ENCODE peak calls at places on chromosomes 13 and 19, in six cellular contexts. One of them, this sample, is unnamed.

GRCh38 chr19:7607212-7607873 is 11.7 kb downstream of the CAMSAP3 start:
- DNase-seq in heart right ventricle: no peak
- DNase-seq in effector memory CD8-positive, alpha-beta T cell: no peak
- DNase-seq in ascending aorta: no peak
- DNase-seq in activated effector memory CD4-positive, alpha-beta T cell treated with anti-CD3 and anti-CD28 coated beads, Interleukin-2, amount 50 U/mL, for 16 hours: no peak
- DNase-seq in activated CD4-positive, alpha-beta T cell treated with anti-CD3 and anti-CD28 coated beads, Interleukin-2, amount 50 U/mL, for 48 hours: no peak
- DNase-seq in this sample: no peak

GRCh38 chr13:78595819-78596700 is 7.3 kb downstream of the POU4F1 start:
- DNase-seq in ascending aorta: no peak
- DNase-seq in activated effector memory CD4-positive, alpha-beta T cell treated with anti-CD3 and anti-CD28 coated beads, Interleukin-2, amount 50 U/mL, for 16 hours: no peak
- DNase-seq in effector memory CD8-positive, alpha-beta T cell: no peak
- DNase-seq in heart right ventricle: no peak
- DNase-seq in activated CD4-positive, alpha-beta T cell treated with anti-CD3 and anti-CD28 coated beads, Interleukin-2, amount 50 U/mL, for 48 hours: no peak
- DNase-seq in this sample: peak; percentile 61

GRCh38 chr13:107028751-107029150 is 460.8 kb upstream of the ARGLU1 start:
- DNase-seq in heart right ventricle: no peak
- DNase-seq in ascending aorta: no peak
- DNase-seq in activated effector memory CD4-positive, alpha-beta T cell treated with anti-CD3 and anti-CD28 coated beads, Interleukin-2, amount 50 U/mL, for 16 hours: no peak
- DNase-seq in effector memory CD8-positive, alpha-beta T cell: no peak
- DNase-seq in activated CD4-positive, alpha-beta T cell treated with anti-CD3 and anti-CD28 coated beads, Interleukin-2, amount 50 U/mL, for 48 hours: no peak
- DNase-seq in this sample: no peak

GRCh38 chr19:16801599-16801998 is 27.6 kb upstream of the SIN3B start:
- DNase-seq in ascending aorta: no peak
- DNase-seq in activated CD4-positive, alpha-beta T cell treated with anti-CD3 and anti-CD28 coated beads, Interleukin-2, amount 50 U/mL, for 48 hours: no peak
- DNase-seq in heart right ventricle: no peak
- DNase-seq in effector memory CD8-positive, alpha-beta T cell: no peak
- DNase-seq in activated effector memory CD4-positive, alpha-beta T cell treated with anti-CD3 and anti-CD28 coated beads, Interleukin-2, amount 50 U/mL, for 16 hours: no peak
- DNase-seq in this sample: no peak

GRCh38 chr19:12331211-12331941 is 2.1 kb downstream of the ZNF563 start:
- DNase-seq in effector memory CD8-positive, alpha-beta T cell: no peak
- DNase-seq in activated effector memory CD4-positive, alpha-beta T cell treated with anti-CD3 and anti-CD28 coated beads, Interleukin-2, amount 50 U/mL, for 16 hours: peak; percentile 89
- DNase-seq in heart right ventricle: peak; percentile 20
- DNase-seq in activated CD4-positive, alpha-beta T cell treated with anti-CD3 and anti-CD28 coated beads, Interleukin-2, amount 50 U/mL, for 48 hours: peak; percentile 89
- DNase-seq in ascending aorta: no peak
- DNase-seq in this sample: peak; percentile 85

GRCh38 chr19:47786566-47786965 is 8.1 kb downstream of the SELENOW start:
- DNase-seq in heart right ventricle: no peak
- DNase-seq in effector memory CD8-positive, alpha-beta T cell: no peak
- DNase-seq in ascending aorta: no peak
- DNase-seq in activated CD4-positive, alpha-beta T cell treated with anti-CD3 and anti-CD28 coated beads, Interleukin-2, amount 50 U/mL, for 48 hours: no peak
- DNase-seq in activated effector memory CD4-positive, alpha-beta T cell treated with anti-CD3 and anti-CD28 coated beads, Interleukin-2, amount 50 U/mL, for 16 hours: no peak
- DNase-seq in this sample: no peak

GRCh38 chr19:12841094-12841493 is 2.8 kb downstream of the MAST1 start:
- DNase-seq in activated effector memory CD4-positive, alpha-beta T cell treated with anti-CD3 and anti-CD28 coated beads, Interleukin-2, amount 50 U/mL, for 16 hours: peak; percentile 64
- DNase-seq in heart right ventricle: no peak
- DNase-seq in ascending aorta: no peak
- DNase-seq in effector memory CD8-positive, alpha-beta T cell: no peak
- DNase-seq in activated CD4-positive, alpha-beta T cell treated with anti-CD3 and anti-CD28 coated beads, Interleukin-2, amount 50 U/mL, for 48 hours: peak; percentile 38
- DNase-seq in this sample: no peak

GRCh38 chr19:19528721-19529490 is at the start of gene YJEFN3:
- DNase-seq in ascending aorta: no peak
- DNase-seq in heart right ventricle: no peak
- DNase-seq in activated CD4-positive, alpha-beta T cell treated with anti-CD3 and anti-CD28 coated beads, Interleukin-2, amount 50 U/mL, for 48 hours: no peak
- DNase-seq in activated effector memory CD4-positive, alpha-beta T cell treated with anti-CD3 and anti-CD28 coated beads, Interleukin-2, amount 50 U/mL, for 16 hours: no peak
- DNase-seq in effector memory CD8-positive, alpha-beta T cell: no peak
- DNase-seq in this sample: no peak

GRCh38 chr19:10936661-10937084 is 8.1 kb downstream of the TIMM29 start:
- DNase-seq in activated CD4-positive, alpha-beta T cell treated with anti-CD3 and anti-CD28 coated beads, Interleukin-2, amount 50 U/mL, for 48 hours: peak; percentile 33
- DNase-seq in heart right ventricle: peak; percentile 61
- DNase-seq in effector memory CD8-positive, alpha-beta T cell: peak; percentile 53
- DNase-seq in ascending aorta: no peak
- DNase-seq in activated effector memory CD4-positive, alpha-beta T cell treated with anti-CD3 and anti-CD28 coated beads, Interleukin-2, amount 50 U/mL, for 16 hours: no peak
- DNase-seq in this sample: peak; percentile 68

GRCh38 chr19:58305932-58306323 is 751 bp downstream of the ERVK3-1 start:
- DNase-seq in ascending aorta: no peak
- DNase-seq in heart right ventricle: no peak
- DNase-seq in effector memory CD8-positive, alpha-beta T cell: peak; percentile 27
- DNase-seq in activated effector memory CD4-positive, alpha-beta T cell treated with anti-CD3 and anti-CD28 coated beads, Interleukin-2, amount 50 U/mL, for 16 hours: peak; percentile 61
- DNase-seq in activated CD4-positive, alpha-beta T cell treated with anti-CD3 and anti-CD28 coated beads, Interleukin-2, amount 50 U/mL, for 48 hours: no peak
- DNase-seq in this sample: peak; percentile 52

GRCh38 chr19:10808937-10809655 is 26.9 kb downstream of the TMED1 start:
- DNase-seq in ascending aorta: no peak
- DNase-seq in activated CD4-positive, alpha-beta T cell treated with anti-CD3 and anti-CD28 coated beads, Interleukin-2, amount 50 U/mL, for 48 hours: peak; percentile 54
- DNase-seq in heart right ventricle: no peak
- DNase-seq in effector memory CD8-positive, alpha-beta T cell: peak; percentile 37
- DNase-seq in activated effector memory CD4-positive, alpha-beta T cell treated with anti-CD3 and anti-CD28 coated beads, Interleukin-2, amount 50 U/mL, for 16 hours: peak; percentile 71
- DNase-seq in this sample: no peak

GRCh38 chr13:101552797-101553196 is 100.3 kb downstream of the ITGBL1 start:
- DNase-seq in activated effector memory CD4-positive, alpha-beta T cell treated with anti-CD3 and anti-CD28 coated beads, Interleukin-2, amount 50 U/mL, for 16 hours: no peak
- DNase-seq in heart right ventricle: no peak
- DNase-seq in ascending aorta: no peak
- DNase-seq in activated CD4-positive, alpha-beta T cell treated with anti-CD3 and anti-CD28 coated beads, Interleukin-2, amount 50 U/mL, for 48 hours: no peak
- DNase-seq in effector memory CD8-positive, alpha-beta T cell: no peak
- DNase-seq in this sample: no peak